ENCODE peak calls at places on chromosome 4, in eight cellular contexts. A, N, Z, W, K, B, Q and I are unnamed samples.

GRCh38 chr4:123922847-123923246 is 526.3 kb downstream of the SPRY1 start:
- DNase-seq in Z (peak), B (no peak), Q (no peak), W (no peak), N (no peak), A (no peak), K (peak), I (no peak)

GRCh38 chr4:132180020-132180427 is 969.1 kb upstream of the PCDH10 start:
- DNase-seq in N (no peak), W (no peak), B (no peak), K (peak), A (no peak), Z (peak), Q (no peak), I (no peak)

GRCh38 chr4:7719354-7720174 is 220.1 kb downstream of the AFAP1 start:
- DNase-seq in W (peak), B (peak), A (peak), Q (peak), N (peak), K (peak), Z (no peak), I (peak)

GRCh38 chr4:83219344-83219990 is 65.1 kb downstream of the COQ2 start:
- DNase-seq in W (no peak), Q (peak), Z (no peak), K (peak), A (peak), N (no peak), B (no peak), I (no peak)

GRCh38 chr4:2259036-2259540 is 2.8 kb downstream of the MXD4 start:
- DNase-seq in Z (no peak), B (peak), Q (no peak), W (no peak), K (no peak), A (peak), N (no peak), I (no peak)

GRCh38 chr4:132071815-132072214 is 1077.3 kb upstream of the PCDH10 start:
- DNase-seq in Z (peak), W (no peak), Q (no peak), N (no peak), K (peak), B (no peak), A (no peak), I (no peak)

GRCh38 chr4:168664242-168664897 is 167.5 kb downstream of the PALLD start:
- DNase-seq in B (no peak), A (no peak), K (no peak), Z (peak), N (no peak), W (no peak), Q (no peak), I (no peak)

GRCh38 chr4:109298279-109299010 is 4.0 kb downstream of the COL25A1 start:
- DNase-seq in Z (no peak), B (no peak), Q (no peak), K (no peak), A (no peak), W (no peak), N (no peak), I (no peak)

GRCh38 chr4:150518559-150518958 is 63.4 kb upstream of the MAB21L2 start:
- DNase-seq in A (no peak), Q (no peak), N (no peak), W (no peak), B (no peak), K (peak), Z (peak), I (no peak)

GRCh38 chr4:61428950-61429349 is 228.8 kb downstream of the ADGRL3 start:
- DNase-seq in W (no peak), Z (no peak), A (no peak), K (no peak), B (no peak), N (no peak), Q (no peak), I (no peak)

GRCh38 chr4:15569746-15570145 is 85.4 kb downstream of the FBXL5 start:
- DNase-seq in A (no peak), Z (no peak), N (no peak), W (no peak), K (no peak), B (no peak), Q (no peak), I (no peak)

GRCh38 chr4:152372444-152372843 is 163.4 kb downstream of the FBXW7 start:
- DNase-seq in B (no peak), W (no peak), K (no peak), N (no peak), Z (no peak), A (no peak), Q (no peak), I (no peak)

GRCh38 chr4:89906787-89907521 is 12.3 kb downstream of the MMRN1 start:
- DNase-seq in B (no peak), N (no peak), K (no peak), A (no peak), Z (no peak), W (no peak), Q (no peak), I (no peak)